ENCODE peak calls at places on chromosomes 11 and 22, in six cellular contexts. O is Right ventricle myocardium superior; I is fibroblast of the conjunctiva; E is HCT116; J is central memory CD4-positive, alpha-beta T cell; G is stimulated activated CD4-positive, alpha-beta T cell treated with anti-CD3 and anti-CD28 coated beads, Interleukin-2, amount 100 ng/mL, for 48 hours. H is an unnamed sample.

GRCh38 chr11:117535870-117536411 is 208.3 kb downstream of the CEP164 start:
- DNase-seq in I (no peak), O (no peak), E (no peak), J (no peak), G (no peak), H (no peak)

GRCh38 chr22:23215294-23216204 is 35.2 kb downstream of the BCR start:
- DNase-seq in I (no peak), G (no peak), J (no peak), E (no peak), O (no peak), H (no peak)

GRCh38 chr22:49368976-49369725 is 458.5 kb downstream of the BRD1 start:
- DNase-seq in J (no peak), O (no peak), G (no peak), I (no peak), E (no peak), H (no peak)

GRCh38 chr22:44881246-44881600 is 128.6 kb downstream of the PHF21B start:
- DNase-seq in I (no peak), J (no peak), E (no peak), G (no peak), O (no peak), H (no peak)

GRCh38 chr11:26551186-26551801 is 20.8 kb downstream of the MUC15 start:
- DNase-seq in E (no peak), I (peak), O (no peak), G (no peak), J (no peak), H (no peak)

GRCh38 chr22:45497746-45498145 is 4.9 kb upstream of the FBLN1 start:
- DNase-seq in E (no peak), I (no peak), J (no peak), G (no peak), O (no peak), H (no peak)

GRCh38 chr22:47017245-47017644 is 254.8 kb downstream of the TBC1D22A start:
- DNase-seq in I (no peak), J (no peak), E (no peak), G (no peak), O (no peak), H (no peak)

GRCh38 chr22:33188316-33188715 is 130.1 kb upstream of the SYN3 start:
- DNase-seq in E (no peak), I (no peak), J (no peak), G (no peak), O (no peak), H (no peak)

GRCh38 chr22:36081023-36081431 is 52.4 kb upstream of the RBFOX2 start:
- DNase-seq in E (no peak), G (no peak), I (peak), O (no peak), J (no peak), H (no peak)

GRCh38 chr22:30159561-30160353 is 79.5 kb downstream of the HORMAD2 start:
- DNase-seq in J (no peak), I (peak), O (no peak), G (no peak), E (no peak), H (no peak)

GRCh38 chr11:104163100-104164027 is 583 bp downstream of the PDGFD start:
- DNase-seq in G (no peak), J (no peak), I (no peak), E (no peak), O (peak), H (no peak)

GRCh38 chr11:129849447-129850130 is 33.9 kb downstream of the TMEM45B start:
- DNase-seq in G (no peak), E (no peak), J (no peak), O (no peak), I (no peak), H (no peak)

GRCh38 chr22:20569059-20570058 is 61.9 kb downstream of the MED15 start:
- DNase-seq in I (peak), O (peak), J (peak), G (peak), E (peak), H (no peak)

GRCh38 chr22:23069502-23070357 is 589 bp upstream of the GNAZ start:
- DNase-seq in I (peak), O (peak), J (peak), G (peak), E (peak), H (peak)

GRCh38 chr11:34266090-34266912 is 91.5 kb downstream of the ABTB2 start:
- DNase-seq in O (peak), I (peak), E (no peak), G (no peak), J (no peak), H (no peak)

GRCh38 chr11:66218026-66218425 is 50.4 kb upstream of the RAB1B start:
- DNase-seq in J (no peak), O (peak), G (no peak), I (no peak), E (no peak), H (no peak)

GRCh38 chr11:19242184-19242932 is 1.6 kb upstream of the E2F8 start:
- DNase-seq in O (peak), I (no peak), E (no peak), J (no peak), G (no peak), H (no peak)

GRCh38 chr22:30435674-30436126 is 10.1 kb downstream of the MTFP1 start:
- DNase-seq in G (peak), J (peak), E (peak), O (peak), I (no peak), H (no peak)

GRCh38 chr22:25051073-25051472 is 98.6 kb downstream of the KIAA1671 start:
- DNase-seq in E (peak), O (no peak), G (no peak), I (no peak), J (no peak), H (no peak)

GRCh38 chr11:118051611-118052461 is 25.0 kb upstream of the TMPRSS4 start:
- DNase-seq in O (no peak), E (no peak), G (peak), J (peak), I (no peak), H (no peak)

GRCh38 chr22:43154887-43155536 is 3.7 kb downstream of the TSPO start:
- DNase-seq in O (peak), E (no peak), J (no peak), G (no peak), I (no peak), H (no peak)

GRCh38 chr22:29914165-29914564 is 31.2 kb downstream of the MTMR3 start:
- DNase-seq in O (no peak), J (no peak), I (peak), E (no peak), G (no peak), H (no peak)

GRCh38 chr22:35910926-35911325 is 117.7 kb downstream of the RBFOX2 start:
- DNase-seq in I (no peak), J (no peak), G (no peak), E (no peak), O (no peak), H (no peak)

GRCh38 chr22:22479999-22480532 is 28.5 kb downstream of the ZNF280B start:
- DNase-seq in E (no peak), J (no peak), O (no peak), G (no peak), I (no peak), H (no peak)

GRCh38 chr11:8732748-8733241 is 50.2 kb downstream of the RPL27A start:
- DNase-seq in G (no peak), J (no peak), O (peak), I (no peak), E (no peak), H (no peak)

GRCh38 chr11:3165916-3166267 is 782 bp upstream of the OSBPL5 start:
- DNase-seq in O (peak), J (no peak), I (no peak), E (no peak), G (no peak), H (no peak)

GRCh38 chr11:10778217-10778970 is 27.3 kb downstream of the CTR9 start:
- DNase-seq in I (peak), J (no peak), E (no peak), G (no peak), O (peak), H (no peak)

GRCh38 chr11:65445604-65446445 is 23.2 kb downstream of the NEAT1 start:
- DNase-seq in J (no peak), E (no peak), O (no peak), G (no peak), I (no peak), H (no peak)

GRCh38 chr11:119120639-119121007 is 757 bp upstream of the HINFP start:
- DNase-seq in I (peak), O (no peak), G (no peak), E (no peak), J (no peak), H (no peak)